ENCODE peak calls at places on chromosomes 16 and 17, in six cellular contexts. N is H1, Z is neuronal stem cell, I is IMR-90, R is mesendoderm, O is H9. W is an unnamed sample.

GRCh38 chr17:75250009-75250471 is 11.4 kb downstream of the GGA3 start:
- DNase-seq in N (no peak), Z (no peak), I (peak), R (no peak), O (no peak), W (peak)

GRCh38 chr17:49691086-49691676 is 13.3 kb upstream of the SPOP start:
- DNase-seq in N (no peak), Z (no peak), I (no peak), R (no peak), O (no peak), W (peak)

GRCh38 chr16:87570938-87571867 is 31.1 kb upstream of the JPH3 start:
- DNase-seq in N (no peak), Z (no peak), I (peak), R (peak), O (peak), W (peak)

GRCh38 chr17:77331161-77331864 is 190.5 kb downstream of the SEC14L1 start:
- DNase-seq in N (peak), Z (peak), I (peak), R (peak), O (peak), W (peak)

GRCh38 chr16:59205403-59205802 is 471.3 kb upstream of the GOT2 start:
- DNase-seq in N (no peak), Z (no peak), I (no peak), R (no peak), O (no peak), W (no peak)

GRCh38 chr16:27379919-27380318 is 22.1 kb upstream of the IL21R start:
- DNase-seq in N (no peak), Z (no peak), I (no peak), R (no peak), O (no peak), W (no peak)

GRCh38 chr17:19833914-19834313 is 33.8 kb downstream of the ULK2 start:
- DNase-seq in N (no peak), Z (no peak), I (peak), R (peak), O (no peak), W (no peak)

GRCh38 chr16:56800355-56800754 is 64.7 kb upstream of the SLC12A3 start:
- DNase-seq in N (no peak), Z (no peak), I (no peak), R (no peak), O (no peak), W (no peak)

GRCh38 chr17:78959803-78960202 is 19.9 kb downstream of the LGALS3BP start:
- DNase-seq in N (no peak), Z (no peak), I (no peak), R (no peak), O (peak), W (no peak)

GRCh38 chr17:36544049-36544319 is 735 bp upstream of the GGNBP2 start:
- DNase-seq in N (no peak), Z (peak), I (peak), R (peak), O (peak), W (peak)

GRCh38 chr16:84446086-84446485 is 58.4 kb downstream of the MEAK7 start:
- DNase-seq in N (no peak), Z (no peak), I (peak), R (peak), O (no peak), W (no peak)

GRCh38 chr16:48892884-48893283 is 282.9 kb upstream of the N4BP1 start:
- DNase-seq in N (no peak), Z (no peak), I (no peak), R (no peak), O (no peak), W (no peak)

DNA sequence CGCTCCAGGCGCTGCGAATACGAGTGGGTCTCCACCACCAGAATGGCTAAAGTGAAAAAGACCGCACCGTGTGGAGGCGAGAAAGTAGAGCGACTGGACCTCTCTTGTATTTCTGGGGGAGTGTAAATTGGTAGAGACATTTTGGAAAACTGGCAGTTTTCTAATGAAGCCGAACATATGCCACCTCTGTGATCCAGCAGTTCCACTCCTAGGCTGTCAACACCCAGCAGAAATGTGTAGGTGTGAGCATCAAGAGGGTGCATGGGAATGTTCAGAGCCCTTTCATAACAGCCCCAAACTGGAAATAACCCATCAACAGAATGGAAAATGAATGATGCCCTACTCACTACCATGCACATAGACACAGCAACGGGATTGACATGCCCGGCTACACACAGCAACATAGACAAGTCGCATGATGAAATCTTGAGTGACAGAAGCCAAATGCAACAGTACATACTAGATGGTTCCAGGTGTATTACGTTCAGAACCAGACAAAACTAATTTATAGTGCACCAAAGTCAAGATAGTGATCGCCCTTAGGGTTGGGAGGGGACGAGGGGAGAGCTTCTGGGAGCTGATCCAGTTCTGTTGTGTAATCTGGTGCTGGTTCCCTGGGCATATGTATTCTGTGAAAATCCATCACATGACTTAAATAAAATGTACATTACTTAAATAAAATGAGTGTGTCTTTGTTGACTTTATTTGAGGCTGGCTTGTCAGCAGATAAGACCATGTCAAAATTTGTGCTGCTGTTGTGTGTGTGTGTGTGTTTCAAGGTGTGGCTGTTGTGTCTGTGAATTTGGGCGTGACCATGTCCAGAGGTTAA is 877 bp upstream of the BCL7C start:
- DNase-seq in N (no peak), Z (no peak), I (no peak), R (no peak), O (no peak), W (peak)
- H2BK120ac ChIP-seq in N (peak), Z (no peak), I (peak), R (no peak), O (no peak), W (no peak)

GRCh38 chr17:41785876-41786226 is 660 bp downstream of the JUP start:
- DNase-seq in N (no peak), Z (no peak), I (no peak), R (peak), O (peak), W (no peak)
- H3K4ac ChIP-seq in N (no peak), Z (peak), I (peak), R (peak), O (no peak), W (peak)

DNA sequence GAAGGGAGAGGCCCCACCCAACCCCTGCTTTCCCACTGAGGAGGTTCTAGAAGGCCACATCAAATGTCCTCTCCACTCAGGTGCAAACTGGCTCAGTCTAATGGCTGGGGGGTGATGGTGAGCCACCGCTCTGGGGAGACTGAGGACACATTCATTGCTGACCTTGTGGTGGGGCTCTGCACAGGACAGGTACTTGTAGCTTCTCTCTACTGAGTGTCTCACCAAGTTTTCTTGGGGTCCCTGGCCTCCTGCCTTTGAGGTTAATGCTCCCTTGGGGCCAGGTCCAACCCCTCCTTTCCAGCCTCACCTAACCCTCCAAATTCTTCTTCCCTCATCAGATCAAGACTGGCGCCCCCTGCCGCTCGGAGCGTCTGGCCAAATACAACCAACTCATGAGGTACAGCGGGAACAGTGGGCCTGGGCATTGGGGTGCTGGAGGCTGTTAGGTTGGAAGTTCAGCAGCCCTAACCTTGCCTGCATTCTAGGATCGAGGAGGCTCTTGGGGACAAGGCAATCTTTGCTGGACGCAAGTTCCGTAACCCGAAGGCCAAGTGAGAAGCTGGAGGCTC is 5.7 kb downstream of the ENO3 start:
- DNase-seq in N (no peak), Z (no peak), I (no peak), R (peak), O (peak), W (no peak)
- H2BK15ac ChIP-seq in N (no peak), Z (no peak), I (no peak), R (no peak), O (no peak), W (no peak)

GRCh38 chr17:71032746-71033273 is 863.5 kb downstream of the KCNJ2 start:
- DNase-seq in N (peak), Z (peak), I (no peak), R (peak), O (peak), W (no peak)
- H2BK120ac ChIP-seq in N (no peak), Z (no peak), I (no peak), R (no peak), O (no peak), W (no peak)

GRCh38 chr16:71185366-71185765 is 45.2 kb downstream of the HYDIN start:
- DNase-seq in N (no peak), Z (no peak), I (peak), R (peak), O (no peak), W (no peak)
- H3K4ac ChIP-seq in N (no peak), Z (no peak), I (no peak), R (no peak), O (no peak), W (no peak)

DNA sequence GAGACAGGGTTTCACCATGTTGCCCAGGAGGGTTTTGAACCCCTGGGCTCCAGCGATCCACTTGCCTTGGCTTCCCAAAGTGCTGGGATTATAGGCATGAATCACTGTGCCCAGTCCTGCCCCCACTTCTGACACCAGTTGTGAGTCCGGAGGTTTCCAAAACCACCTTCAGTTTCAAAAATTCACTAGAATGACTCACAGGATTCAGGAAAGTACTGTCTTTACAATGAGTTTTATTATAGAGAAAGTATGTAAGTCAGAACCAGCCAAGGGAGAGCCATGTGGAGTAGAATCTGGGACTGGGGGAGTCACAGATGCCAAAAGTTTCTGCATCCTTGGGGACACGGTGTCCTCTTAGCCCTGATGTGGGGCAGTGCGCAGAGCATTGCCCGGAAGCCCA is 55.1 kb downstream of the PLD6 start:
- DNase-seq in N (no peak), Z (no peak), I (peak), R (no peak), O (no peak), W (peak)
- H2BK15ac ChIP-seq in N (no peak), Z (no peak), I (peak), R (no peak), O (no peak), W (no peak)

DNA sequence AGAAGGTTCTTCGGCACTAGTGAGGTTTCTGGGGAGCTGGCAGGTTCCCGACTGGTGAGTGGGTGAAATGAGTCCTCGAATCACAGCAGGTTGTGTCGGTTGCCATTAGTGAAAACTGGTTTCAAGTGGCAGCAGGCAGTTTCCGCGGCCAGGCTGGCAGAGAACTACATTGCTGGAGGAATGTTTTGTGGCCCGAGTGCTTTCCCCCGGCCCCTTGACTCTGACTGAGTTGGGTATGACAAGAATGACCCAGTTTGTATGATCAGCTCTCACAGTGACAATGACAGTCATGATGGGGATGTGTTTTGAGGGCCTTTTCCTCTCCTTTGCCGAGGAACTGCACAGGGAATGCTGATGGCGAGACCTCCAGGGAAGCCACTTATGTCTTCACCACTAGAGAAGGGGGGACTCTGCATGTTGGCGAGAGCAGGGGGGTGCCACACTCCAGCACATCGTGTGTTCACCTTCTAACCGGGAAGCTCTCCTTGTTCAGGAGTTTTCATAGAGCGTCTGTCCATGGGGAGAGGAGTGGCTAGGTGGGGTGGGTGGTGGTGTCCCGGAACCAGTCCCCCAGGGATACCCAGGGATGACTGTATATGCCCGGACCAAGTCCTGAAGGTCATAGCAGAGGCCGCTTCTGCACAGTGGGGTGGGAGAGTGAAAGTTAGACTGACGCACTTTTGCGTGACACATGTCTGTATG is 206.0 kb upstream of the CHMP6 start:
- DNase-seq in N (no peak), Z (no peak), I (no peak), R (no peak), O (peak), W (no peak)
- H2BK120ac ChIP-seq in N (no peak), Z (no peak), I (peak), R (no peak), O (no peak), W (peak)

W was measured in mesenchymal stem cell.